ENCODE peak calls at places on chromosomes 12 and 14, in six cellular contexts. S, W, L, P, V and T are unnamed samples.

GRCh38 chr14:103854822-103855733 is 7.7 kb upstream of the PPP1R13B start:
- DNase-seq in S (no peak), W (no peak), L (peak), P (no peak), V (peak), T (no peak)

GRCh38 chr14:77869350-77869749 is 69.4 kb downstream of the ADCK1 start:
- DNase-seq in S (no peak), W (no peak), L (no peak), P (no peak), V (no peak), T (no peak)

GRCh38 chr14:41225433-41225832 is 381.2 kb upstream of the LRFN5 start:
- DNase-seq in S (no peak), W (no peak), L (no peak), P (no peak), V (no peak), T (no peak)

GRCh38 chr12:33605776-33606175 is 166.2 kb upstream of the SYT10 start:
- DNase-seq in S (no peak), W (no peak), L (peak), P (no peak), V (peak), T (no peak)

GRCh38 chr14:23402296-23403138 is 5.6 kb downstream of the MYH6 start:
- DNase-seq in S (no peak), W (no peak), L (no peak), P (no peak), V (no peak), T (no peak)

GRCh38 chr14:92726135-92726932 is 22.1 kb downstream of the LGMN start:
- DNase-seq in S (peak), W (no peak), L (peak), P (no peak), V (peak), T (peak)

GRCh38 chr12:86496595-86496994 is 240.4 kb upstream of the MGAT4C start:
- DNase-seq in S (no peak), W (no peak), L (no peak), P (no peak), V (no peak), T (no peak)

GRCh38 chr12:60264094-60264493 is 668.3 kb downstream of the SLC16A7 start:
- DNase-seq in S (no peak), W (no peak), L (no peak), P (no peak), V (no peak), T (no peak)

GRCh38 chr14:36553650-36554260 is 28.7 kb downstream of the NKX2-8 start:
- DNase-seq in S (peak), W (peak), L (peak), P (no peak), V (peak), T (peak)

GRCh38 chr14:104444159-104445030 is 135.2 kb upstream of the C14orf180 start:
- DNase-seq in S (no peak), W (no peak), L (no peak), P (no peak), V (no peak), T (no peak)

GRCh38 chr12:68613209-68613904 is 2.7 kb downstream of the RAP1B start:
- DNase-seq in S (no peak), W (no peak), L (no peak), P (no peak), V (no peak), T (no peak)

GRCh38 chr14:92951261-92951660 is 28.3 kb downstream of the CHGA start:
- DNase-seq in S (no peak), W (no peak), L (no peak), P (no peak), V (no peak), T (no peak)

GRCh38 chr14:64510825-64511679 is 6.5 kb downstream of the ZBTB1 start:
- DNase-seq in S (peak), W (peak), L (peak), P (no peak), V (peak), T (peak)

GRCh38 chr12:12745576-12746211 is 28.5 kb downstream of the CDKN1B start:
- DNase-seq in S (no peak), W (no peak), L (peak), P (no peak), V (peak), T (no peak)
- H3K4me3 ChIP-seq in S (no peak), W (no peak), L (no peak), P (no peak), V (no peak), T (no peak)

GRCh38 chr12:26017484-26018211 is 59.2 kb downstream of the RASSF8 start:
- DNase-seq in S (peak), W (peak), L (peak), P (no peak), V (peak), T (peak)

GRCh38 chr12:26021534-26021933 is 63.1 kb downstream of the RASSF8 start:
- DNase-seq in S (no peak), W (no peak), L (no peak), P (no peak), V (no peak), T (no peak)

GRCh38 chr12:26014085-26014484 is 55.6 kb downstream of the RASSF8 start:
- DNase-seq in S (no peak), W (no peak), L (no peak), P (no peak), V (no peak), T (peak)

GRCh38 chr12:26022043-26022442 is 63.6 kb downstream of the RASSF8 start:
- DNase-seq in S (no peak), W (no peak), L (no peak), P (no peak), V (no peak), T (no peak)

DNA sequence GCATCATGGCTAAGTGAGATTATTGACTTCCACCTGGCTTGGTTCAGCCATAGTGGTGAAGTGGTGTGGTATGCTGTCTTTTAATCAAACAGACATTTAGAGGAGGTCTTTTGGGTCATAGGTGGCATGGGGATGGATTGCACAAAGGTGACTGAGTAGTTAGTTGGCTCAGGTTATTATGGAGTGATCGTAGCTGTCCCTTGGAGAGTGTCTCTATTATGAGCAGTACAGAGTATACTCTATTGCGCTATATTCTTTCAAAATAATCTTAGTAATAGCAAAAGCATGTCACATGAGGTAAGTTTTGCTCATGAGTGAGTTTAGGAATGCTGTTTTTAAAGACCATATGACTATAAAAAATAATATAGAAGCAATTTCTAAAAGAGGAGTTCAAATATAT is 60.4 kb downstream of the RASSF8 start:
- DNase-seq in S (no peak), W (no peak), L (no peak), P (no peak), V (peak), T (peak)
- H2AK5ac ChIP-seq in S (peak), W (no peak), L (no peak), P (no peak), V (no peak), T (peak)

DNA sequence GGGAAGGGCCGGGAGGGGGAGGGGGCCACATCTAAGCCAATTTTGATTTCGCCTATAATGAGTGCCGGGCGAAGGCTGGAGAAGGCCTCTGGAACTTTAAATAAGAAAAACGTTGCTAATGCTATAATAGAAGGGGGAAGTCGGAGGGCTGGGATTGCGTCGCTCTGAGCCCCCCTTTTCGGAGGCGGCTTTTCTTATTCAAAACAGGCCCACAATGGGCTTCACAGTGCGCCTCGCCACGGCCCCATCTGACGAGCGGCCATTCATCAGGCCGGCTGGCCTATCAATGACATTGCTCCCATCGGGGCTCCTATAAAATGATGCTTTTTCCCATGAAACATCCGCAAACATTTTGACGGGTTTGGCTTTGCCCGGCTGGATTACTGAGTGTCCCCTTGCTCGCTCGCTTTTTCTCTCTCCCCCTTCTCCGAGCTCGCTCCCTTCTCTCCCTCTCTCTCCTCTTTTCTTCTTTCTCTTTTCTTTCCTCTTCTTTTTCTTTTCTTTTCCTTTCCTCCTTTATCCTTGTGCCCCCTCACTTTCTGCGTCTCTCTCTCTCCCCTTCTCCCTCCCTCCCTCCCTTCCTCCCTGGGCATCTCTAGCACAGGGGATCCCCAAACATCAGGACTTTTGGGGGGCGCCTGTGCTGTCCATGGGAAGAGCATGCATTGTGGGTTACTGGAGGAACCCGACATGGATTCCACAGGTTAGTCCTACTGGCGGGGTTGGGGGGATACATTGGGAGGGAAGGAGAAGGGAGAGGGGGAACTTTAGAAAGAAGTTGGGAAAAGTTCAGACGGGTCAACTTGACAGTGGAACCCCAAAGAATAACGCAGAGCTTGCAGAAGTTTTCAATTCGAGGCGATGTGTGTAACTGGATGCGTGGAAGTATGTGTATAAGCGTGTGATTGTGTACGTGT is at the start of gene RFX4:
- DNase-seq in S (peak), W (peak), L (peak), P (no peak), V (no peak), T (no peak)
- H3K4me3 ChIP-seq in S (peak), W (peak), L (peak), P (peak), V (no peak), T (no peak)

GRCh38 chr14:54362759-54363437 is 33.9 kb upstream of the CDKN3 start:
- DNase-seq in S (peak), W (no peak), L (peak), P (no peak), V (no peak), T (no peak)
- H2AK5ac ChIP-seq in S (no peak), W (no peak), L (no peak), P (peak), V (no peak), T (no peak)

GRCh38 chr12:6916426-6917200 is 2.2 kb downstream of the ENO2 start:
- DNase-seq in S (no peak), W (no peak), L (no peak), P (no peak), V (no peak), T (no peak)

GRCh38 chr12:6914246-6914947 is at the start of gene ENO2:
- DNase-seq in S (peak), W (peak), L (peak), P (no peak), V (peak), T (peak)

GRCh38 chr12:6915023-6915788 is 826 bp downstream of the ENO2 start:
- DNase-seq in S (peak), W (peak), L (peak), P (no peak), V (no peak), T (no peak)

GRCh38 chr12:6917491-6918231 is 3.3 kb downstream of the ENO2 start:
- DNase-seq in S (no peak), W (no peak), L (peak), P (no peak), V (no peak), T (peak)

GRCh38 chr12:6915789-6916285 is 1.5 kb downstream of the ENO2 start:
- DNase-seq in S (no peak), W (no peak), L (no peak), P (no peak), V (no peak), T (no peak)
- H3K4me3 ChIP-seq in S (peak), W (peak), L (no peak), P (peak), V (no peak), T (peak)

GRCh38 chr12:112992541-112993398 is 14.5 kb downstream of the OAS2 start:
- DNase-seq in S (peak), W (peak), L (peak), P (peak), V (peak), T (peak)

GRCh38 chr12:112995008-112995407 is 16.7 kb downstream of the OAS2 start:
- DNase-seq in S (no peak), W (no peak), L (no peak), P (no peak), V (no peak), T (no peak)

GRCh38 chr12:112998997-112999767 is 20.9 kb downstream of the OAS2 start:
- DNase-seq in S (no peak), W (no peak), L (no peak), P (no peak), V (no peak), T (no peak)

GRCh38 chr12:112997506-112997905 is 19.2 kb downstream of the OAS2 start:
- DNase-seq in S (no peak), W (no peak), L (no peak), P (no peak), V (no peak), T (no peak)

DNA sequence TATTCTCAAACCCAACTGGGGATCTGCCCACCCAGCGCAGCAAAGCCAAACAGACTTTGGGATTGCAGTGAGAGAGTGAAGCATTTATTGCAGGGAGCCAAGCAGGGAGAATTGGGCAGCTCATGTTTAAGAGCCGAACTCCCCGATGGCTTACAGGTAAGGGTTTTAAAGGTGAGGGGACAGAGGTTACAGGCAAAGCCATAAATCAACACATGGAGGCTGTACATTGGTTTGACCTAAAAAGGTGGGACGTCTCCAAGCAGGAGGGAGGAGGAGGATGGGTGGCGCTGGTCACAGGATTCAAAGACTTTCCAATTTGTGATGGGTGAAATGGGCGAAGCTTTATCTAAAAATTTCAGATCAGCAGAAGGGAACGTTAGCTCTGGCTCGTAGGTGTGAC is 18.2 kb downstream of the OAS2 start:
- DNase-seq in S (no peak), W (no peak), L (no peak), P (no peak), V (no peak), T (no peak)
- H2AK5ac ChIP-seq in S (no peak), W (no peak), L (no peak), P (no peak), V (no peak), T (no peak)

DNA sequence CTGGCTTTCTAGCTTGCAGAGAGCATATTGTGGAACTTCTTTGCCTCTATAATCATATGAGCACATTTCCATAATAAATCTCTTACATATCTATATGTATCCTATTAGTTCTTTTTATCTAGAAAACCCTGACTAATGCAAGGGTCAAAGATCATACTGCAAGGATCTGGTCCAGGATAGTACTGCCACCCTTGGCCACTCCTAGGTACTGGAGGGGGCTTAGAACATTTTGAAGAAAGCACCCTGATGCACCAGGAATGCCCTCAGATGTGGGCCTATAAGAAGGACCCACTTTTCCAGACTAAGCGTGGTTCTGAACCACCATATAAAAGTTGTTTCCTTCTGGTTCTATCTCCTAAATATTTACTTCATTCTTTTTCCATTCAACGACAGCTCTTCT is 14.6 kb downstream of the ATXN7L3B start:
- DNase-seq in S (no peak), W (no peak), L (no peak), P (no peak), V (no peak), T (no peak)
- H3K4me3 ChIP-seq in S (no peak), W (no peak), L (no peak), P (no peak), V (no peak), T (no peak)

DNA sequence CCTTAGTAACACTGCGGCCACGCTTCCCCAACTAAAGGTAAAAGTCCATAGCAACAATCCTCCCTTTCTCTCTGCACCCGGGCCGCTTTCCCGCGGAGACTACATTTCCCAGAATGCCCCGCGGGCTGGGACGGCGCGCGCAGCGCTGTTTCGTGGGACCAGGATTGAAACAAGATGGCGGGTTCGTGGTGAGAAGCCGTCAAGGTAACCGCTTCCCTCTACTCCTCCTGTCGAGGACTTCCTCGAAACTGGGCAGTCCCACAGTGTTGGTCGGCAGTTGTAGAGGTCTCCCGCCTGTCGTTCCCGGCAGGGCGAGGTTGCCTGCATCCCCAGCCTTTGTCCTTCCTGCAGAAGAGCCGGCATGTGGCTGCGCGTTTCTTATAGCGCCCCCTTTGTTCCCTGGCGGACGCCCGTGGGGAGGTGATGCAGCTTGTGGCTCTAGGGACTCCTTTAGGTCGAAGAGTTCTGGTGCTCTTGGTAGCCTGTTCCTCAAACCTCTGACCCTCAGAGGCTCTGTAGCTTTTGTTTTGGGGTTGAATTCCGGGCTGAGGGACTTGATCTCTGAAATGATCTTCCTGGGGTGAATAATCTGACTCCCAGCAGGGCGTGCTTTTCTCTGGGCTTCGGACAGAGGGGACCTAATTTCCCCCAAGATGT is at the start of gene MRPL42:
- DNase-seq in S (peak), W (peak), L (peak), P (peak), V (peak), T (peak)
- H2AK5ac ChIP-seq in S (peak), W (no peak), L (peak), P (peak), V (peak), T (peak)

DNA sequence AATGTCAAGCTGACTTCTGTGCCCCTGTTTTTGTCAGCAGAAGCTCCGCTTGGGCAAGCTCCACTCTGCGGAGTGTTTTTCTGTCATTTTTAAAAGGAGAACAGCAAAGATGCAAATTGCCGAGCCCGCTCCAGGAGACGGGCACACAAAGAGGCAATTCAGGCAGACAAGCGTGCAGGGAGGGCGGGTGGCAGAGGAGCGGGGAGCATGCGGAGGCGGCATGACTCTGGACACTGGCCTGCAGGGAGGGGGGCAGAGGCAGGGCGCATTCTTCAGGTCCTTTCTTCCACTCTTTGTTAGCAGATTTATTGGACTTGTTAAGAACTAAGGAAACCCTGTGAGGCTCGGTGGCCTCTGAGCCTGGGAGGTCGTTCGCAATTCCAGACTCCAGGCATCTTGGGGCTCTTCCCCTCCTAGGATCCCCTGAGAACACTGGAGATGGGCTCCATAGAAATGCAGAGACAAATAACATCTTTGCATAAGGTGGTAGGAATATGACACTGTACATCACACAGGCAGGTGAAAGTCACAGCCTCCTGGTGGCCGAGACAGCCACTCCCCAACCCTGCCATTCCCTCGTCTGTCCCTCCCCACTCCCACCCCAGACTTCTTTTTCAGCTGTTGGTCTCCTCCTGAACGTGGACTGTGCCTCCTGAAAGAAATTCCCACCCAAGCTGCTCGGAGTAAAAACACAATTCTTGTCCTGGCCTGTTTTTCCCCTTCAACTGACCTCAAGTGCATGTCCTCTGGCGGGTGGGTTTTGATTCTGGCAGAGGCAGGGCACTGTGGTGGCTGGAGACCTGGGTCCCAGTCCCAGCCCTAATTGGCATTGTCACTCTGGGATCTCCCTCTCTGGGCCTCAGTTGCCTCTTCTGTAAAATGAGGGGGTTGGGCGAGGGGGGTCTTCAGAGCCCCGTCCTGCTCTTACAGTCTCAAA is 187.1 kb upstream of the RMST start:
- DNase-seq in S (no peak), W (peak), L (no peak), P (no peak), V (no peak), T (no peak)
- H3K4me3 ChIP-seq in S (no peak), W (no peak), L (no peak), P (peak), V (no peak), T (no peak)

DNA sequence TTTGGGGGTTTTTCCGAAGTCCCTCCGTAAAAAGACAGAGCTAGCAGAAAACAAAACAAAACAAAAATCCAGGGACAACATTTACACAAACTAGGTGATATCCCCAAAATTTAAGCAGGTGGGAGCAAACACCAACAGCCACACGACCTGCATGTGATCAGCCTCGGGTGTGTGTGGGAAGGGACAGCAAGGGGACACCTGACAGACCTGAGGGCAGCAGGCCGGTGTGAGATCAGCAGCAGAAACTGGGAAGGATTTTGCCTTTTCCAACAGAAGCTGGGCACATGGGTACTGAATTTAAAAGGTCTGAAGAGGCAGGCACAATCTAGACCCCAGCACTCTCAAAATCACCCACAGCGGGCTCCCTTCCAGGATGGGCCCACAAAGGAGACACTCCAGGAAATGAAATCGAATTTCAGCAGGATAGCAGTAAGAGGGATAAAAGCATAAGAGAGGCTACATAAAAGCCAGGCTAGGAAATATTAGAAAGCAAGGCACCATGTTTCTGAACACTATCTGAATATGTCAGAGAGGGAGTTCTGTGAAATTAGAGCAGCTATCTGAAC is 36.5 kb upstream of the SELPLG start:
- DNase-seq in S (no peak), W (no peak), L (no peak), P (no peak), V (no peak), T (no peak)
- H2AK5ac ChIP-seq in S (peak), W (no peak), L (no peak), P (no peak), V (no peak), T (no peak)